ENCODE peak calls at places on chromosome 12, in five cellular contexts. H is H1, X is neuronal stem cell, Q is tibial nerve, M is mammary epithelial cell. R is an unnamed sample.

GRCh38 chr12:6807170-6807569 is 14.5 kb upstream of the GPR162 start:
- DNase-seq in H (no peak), X (no peak), Q (no peak), M (peak; percentile 32), R (no peak)

GRCh38 chr12:108833355-108833733 is 24.0 kb downstream of the SSH1 start:
- DNase-seq in H (no peak), X (no peak), Q (no peak), M (peak; percentile 73), R (no peak)

GRCh38 chr12:116247377-116247776 is 30.1 kb downstream of the MED13L start:
- DNase-seq in H (no peak), X (no peak), Q (no peak), M (no peak), R (no peak)

GRCh38 chr12:12870454-12870853 is 20.9 kb upstream of the GPRC5A start:
- DNase-seq in H (no peak), X (no peak), Q (no peak), M (peak; percentile 86), R (no peak)

GRCh38 chr12:54661048-54661447 is 12.9 kb upstream of the DCD start:
- DNase-seq in H (no peak), X (no peak), Q (no peak), M (no peak), R (no peak)

GRCh38 chr12:58452546-58452945 is 467.8 kb downstream of the LRIG3 start:
- DNase-seq in H (no peak), X (no peak), Q (no peak), M (no peak), R (no peak)

GRCh38 chr12:52232916-52233461 is at the start of gene KRT7:
- DNase-seq in H (peak; percentile 69), X (no peak), Q (no peak), M (peak; percentile 90), R (no peak)

GRCh38 chr12:109764776-109765492 is 51.3 kb downstream of the FAM222A start:
- DNase-seq in H (peak; percentile 37), X (no peak), Q (no peak), M (no peak), R (peak; percentile 7)

GRCh38 chr12:6866163-6866919 is 990 bp upstream of the TPI1 start:
- DNase-seq in H (peak; percentile 68), X (no peak), Q (no peak), M (no peak), R (no peak)

GRCh38 chr12:112207397-112207924 is 82.1 kb downstream of the TRAFD1 start:
- DNase-seq in H (no peak), X (no peak), Q (no peak), M (no peak), R (no peak)

GRCh38 chr12:5441497-5442236 is 9.8 kb downstream of the NTF3 start:
- DNase-seq in H (no peak), X (peak; percentile 49), Q (no peak), M (peak; percentile 13), R (no peak)

GRCh38 chr12:108575199-108575912 is 13.0 kb downstream of the ISCU start:
- DNase-seq in H (no peak), X (no peak), Q (no peak), M (no peak), R (no peak)

GRCh38 chr12:81542065-81542464 is 217.1 kb downstream of the PPFIA2 start:
- DNase-seq in H (no peak), X (no peak), Q (no peak), M (no peak), R (no peak)

GRCh38 chr12:57016348-57016747 is at the start of gene TAC3:
- DNase-seq in H (no peak), X (peak; percentile 36), Q (no peak), M (no peak), R (no peak)

GRCh38 chr12:89544027-89544426 is 18.2 kb upstream of the POC1B start:
- DNase-seq in H (no peak), X (no peak), Q (no peak), M (no peak), R (no peak)

GRCh38 chr12:12019881-12020280 is 50.9 kb upstream of the BCL2L14 start:
- DNase-seq in H (peak; percentile 14), X (no peak), Q (no peak), M (no peak), R (no peak)

DNA sequence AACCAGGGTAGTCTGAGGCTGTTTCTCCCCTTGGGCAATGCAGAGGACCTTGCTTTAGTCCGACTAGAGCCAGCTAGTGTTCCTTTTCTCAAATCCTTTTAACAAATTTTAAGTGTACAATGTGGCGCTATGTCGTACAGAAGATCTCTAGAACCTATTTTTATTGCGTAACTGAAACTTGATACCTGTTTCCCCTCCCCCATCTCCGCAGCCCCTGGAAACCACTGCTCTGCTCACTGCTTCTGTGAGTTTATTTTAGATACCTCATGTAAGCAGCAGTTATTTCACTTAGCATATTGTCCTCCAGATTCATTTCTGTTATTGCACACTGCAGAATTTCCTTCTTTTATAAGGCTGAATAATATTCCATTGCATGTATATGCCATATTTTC is 1092.3 kb downstream of the AACS start:
- DNase-seq in H (no peak), X (no peak), Q (no peak), M (no peak), R (no peak)
- H3K9me3 ChIP-seq in H (no peaks in the 10 kb centered on the region), X (no peaks in the 10 kb centered on the region), Q (no peaks in the 10 kb centered on the region), M (peaks cover 16% of the 10 kb centered on the region), R (no peaks in the 10 kb centered on the region)

GRCh38 chr12:34341362-34341733 is 319.1 kb downstream of the ALG10 start:
- DNase-seq in H (no peak), X (no peak), Q (no peak), M (no peak), R (no peak)
- H3K9me3 ChIP-seq in H (peaks cover 100% of the 10 kb centered on the region), X (no peaks in the 10 kb centered on the region), Q (peaks cover 100% of the 10 kb centered on the region), M (peaks cover 55% of the 10 kb centered on the region), R (no peaks in the 10 kb centered on the region)

GRCh38 chr12:18054925-18055324 is 35.1 kb downstream of the RERGL start:
- DNase-seq in H (no peak), X (no peak), Q (no peak), M (no peak), R (no peak)
- H3K9me3 ChIP-seq in H (no peaks in the 10 kb centered on the region), X (no peaks in the 10 kb centered on the region), Q (peaks cover 31% of the 10 kb centered on the region), M (no peaks in the 10 kb centered on the region), R (no peaks in the 10 kb centered on the region)

GRCh38 chr12:130438711-130439110 is 101.0 kb downstream of the PIWIL1 start:
- DNase-seq in H (no peak), X (no peak), Q (no peak), M (no peak), R (no peak)
- H3K9me3 ChIP-seq in H (peaks cover 16% of the 10 kb centered on the region), X (no peaks in the 10 kb centered on the region), Q (peaks cover 61% of the 10 kb centered on the region), M (peaks cover 41% of the 10 kb centered on the region), R (no peaks in the 10 kb centered on the region)